ENCODE peak calls at places on chromosome 15, in seven cellular contexts. G is CD8-positive, alpha-beta T cell; J is mesendoderm; X is MG63; A is ascending aorta; D is breast epithelium; H is fibroblast of lung. T is an unnamed sample.

GRCh38 chr15:39511915-39512260 is 69.0 kb upstream of the THBS1 start:
- DNase-seq in G (no peak), J (no peak), X (peak; percentile 32), A (no peak), D (no peak), H (peak; percentile 87), T (peak; percentile 93)

GRCh38 chr15:78243491-78243941 is 9.2 kb upstream of the ACSBG1 start:
- DNase-seq in G (no peak), J (peak; percentile 80), X (peak; percentile 37), A (no peak), D (peak; percentile 53), H (peak; percentile 57), T (peak; percentile 48)

GRCh38 chr15:70284438-70285214 is 186.9 kb upstream of the TLE3 start:
- DNase-seq in G (no peak), J (peak; percentile 44), X (peak; percentile 55), A (no peak), D (peak; percentile 65), H (no peak), T (no peak)

GRCh38 chr15:37773111-37773860 is 161.2 kb upstream of the TMCO5A start:
- DNase-seq in G (no peak), J (no peak), X (no peak), A (no peak), D (no peak), H (peak; percentile 69), T (peak; percentile 52)

GRCh38 chr15:65758242-65758641 is 33.9 kb downstream of the DENND4A start:
- DNase-seq in G (no peak), J (no peak), X (no peak), A (no peak), D (no peak), H (no peak), T (no peak)

GRCh38 chr15:34514251-34514760 is 69.1 kb downstream of the GOLGA8B start:
- DNase-seq in G (peak; percentile 17), J (peak; percentile 35), X (peak; percentile 27), A (no peak), D (no peak), H (peak; percentile 64), T (peak; percentile 74)

GRCh38 chr15:70562906-70563305 is 200.5 kb downstream of the UACA start:
- DNase-seq in G (no peak), J (no peak), X (no peak), A (no peak), D (no peak), H (no peak), T (no peak)

GRCh38 chr15:86916671-86917450 is 837.2 kb downstream of the AGBL1 start:
- DNase-seq in G (no peak), J (no peak), X (no peak), A (no peak), D (no peak), H (no peak), T (no peak)

GRCh38 chr15:93483923-93484322 is 394.9 kb upstream of the RGMA start:
- DNase-seq in G (no peak), J (no peak), X (no peak), A (no peak), D (no peak), H (no peak), T (no peak)

GRCh38 chr15:83285979-83286553 is 1.6 kb upstream of the BNC1 start:
- DNase-seq in G (no peak), J (peak; percentile 95), X (peak; percentile 51), A (no peak), D (no peak), H (peak; percentile 58), T (no peak)

GRCh38 chr15:31552482-31553099 is 226.0 kb downstream of the KLF13 start:
- DNase-seq in G (no peak), J (no peak), X (no peak), A (no peak), D (no peak), H (no peak), T (no peak)

GRCh38 chr15:92958105-92958504 is 58.0 kb downstream of the CHD2 start:
- DNase-seq in G (peak; percentile 38), J (no peak), X (no peak), A (no peak), D (no peak), H (peak; percentile 14), T (no peak)

GRCh38 chr15:73711526-73711925 is 27.3 kb downstream of the CD276 start:
- DNase-seq in G (no peak), J (no peak), X (no peak), A (no peak), D (no peak), H (no peak), T (no peak)

GRCh38 chr15:73709671-73710070 is 25.5 kb downstream of the CD276 start:
- DNase-seq in G (no peak), J (no peak), X (no peak), A (no peak), D (no peak), H (no peak), T (no peak)

GRCh38 chr15:73714695-73715301 is 30.6 kb downstream of the CD276 start:
- DNase-seq in G (no peak), J (no peak), X (no peak), A (no peak), D (no peak), H (no peak), T (no peak)

GRCh38 chr15:73710321-73710720 is 26.1 kb downstream of the CD276 start:
- DNase-seq in G (no peak), J (no peak), X (no peak), A (no peak), D (no peak), H (no peak), T (no peak)

DNA sequence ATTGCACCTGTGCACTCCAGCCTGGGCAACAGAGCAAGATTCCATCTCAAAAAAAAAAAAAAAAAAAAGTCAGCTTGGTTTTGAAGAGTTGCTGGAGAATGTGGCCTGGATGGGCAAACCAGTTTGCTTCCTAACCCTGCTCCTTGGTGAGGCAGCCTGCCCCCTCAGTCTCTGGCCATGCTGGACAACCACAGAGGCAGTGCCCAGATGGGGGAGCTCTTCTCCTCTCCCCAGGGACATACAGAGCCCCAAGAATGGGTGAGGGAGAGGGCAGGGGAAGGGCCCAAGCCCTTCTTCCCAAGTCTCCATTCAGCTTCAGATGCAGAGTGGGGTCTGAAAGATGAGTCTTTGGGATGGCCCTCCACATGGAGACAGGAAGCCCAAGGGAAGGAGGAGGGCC is 27.9 kb downstream of the CD276 start:
- DNase-seq in G (no peak), J (no peak), X (no peak), A (no peak), D (no peak), H (no peak), T (no peak)
- H3K36me3 ChIP-seq in G (no peaks in the 10 kb centered on the region), J (peaks cover 4% of the 10 kb centered on the region), X (peaks cover 43% of the 10 kb centered on the region), A (peaks cover 50% of the 10 kb centered on the region), D (no peaks in the 10 kb centered on the region), H (peaks cover 29% of the 10 kb centered on the region), T (peaks cover 14% of the 10 kb centered on the region)

GRCh38 chr15:88835646-88836045 is 32.4 kb downstream of the ACAN start:
- DNase-seq in G (no peak), J (no peak), X (peak; percentile 52), A (no peak), D (no peak), H (peak; percentile 34), T (no peak)

GRCh38 chr15:88839146-88839545 is 35.9 kb downstream of the ACAN start:
- DNase-seq in G (no peak), J (no peak), X (no peak), A (no peak), D (no peak), H (no peak), T (no peak)

GRCh38 chr15:88841201-88841600 is 38.0 kb downstream of the ACAN start:
- DNase-seq in G (no peak), J (no peak), X (no peak), A (no peak), D (no peak), H (no peak), T (no peak)

GRCh38 chr15:88839961-88840360 is 36.7 kb downstream of the ACAN start:
- DNase-seq in G (no peak), J (no peak), X (no peak), A (no peak), D (no peak), H (no peak), T (no peak)

DNA sequence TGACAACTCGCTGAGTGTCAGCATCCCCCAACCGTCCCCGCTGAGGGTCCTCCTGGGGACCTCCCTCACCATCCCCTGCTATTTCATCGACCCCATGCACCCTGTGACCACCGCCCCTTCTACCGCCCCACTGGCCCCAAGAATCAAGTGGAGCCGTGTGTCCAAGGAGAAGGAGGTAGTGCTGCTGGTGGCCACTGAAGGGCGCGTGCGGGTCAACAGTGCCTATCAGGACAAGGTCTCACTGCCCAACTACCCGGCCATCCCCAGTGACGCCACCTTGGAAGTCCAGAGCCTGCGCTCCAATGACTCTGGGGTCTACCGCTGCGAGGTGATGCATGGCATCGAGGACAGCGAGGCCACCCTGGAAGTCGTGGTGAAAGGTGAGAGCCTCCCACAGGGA is 35.4 kb downstream of the ACAN start:
- DNase-seq in G (no peak), J (no peak), X (no peak), A (no peak), D (no peak), H (no peak), T (no peak)
- H3K36me3 ChIP-seq in G (no peaks in the 10 kb centered on the region), J (no peaks in the 10 kb centered on the region), X (no peaks in the 10 kb centered on the region), A (peaks cover 2% of the 10 kb centered on the region), D (no peaks in the 10 kb centered on the region), H (no peaks in the 10 kb centered on the region), T (no peaks in the 10 kb centered on the region)

GRCh38 chr15:63675263-63675662 is 78.1 kb downstream of the FBXL22 start:
- DNase-seq in G (no peak), J (no peak), X (no peak), A (no peak), D (no peak), H (no peak), T (no peak)
- H3K36me3 ChIP-seq in G (peaks cover 42% of the 10 kb centered on the region), J (peaks cover 2% of the 10 kb centered on the region), X (peaks cover 64% of the 10 kb centered on the region), A (peaks cover 49% of the 10 kb centered on the region), D (peaks cover 2% of the 10 kb centered on the region), H (peaks cover 2% of the 10 kb centered on the region), T (peaks cover 21% of the 10 kb centered on the region)

DNA sequence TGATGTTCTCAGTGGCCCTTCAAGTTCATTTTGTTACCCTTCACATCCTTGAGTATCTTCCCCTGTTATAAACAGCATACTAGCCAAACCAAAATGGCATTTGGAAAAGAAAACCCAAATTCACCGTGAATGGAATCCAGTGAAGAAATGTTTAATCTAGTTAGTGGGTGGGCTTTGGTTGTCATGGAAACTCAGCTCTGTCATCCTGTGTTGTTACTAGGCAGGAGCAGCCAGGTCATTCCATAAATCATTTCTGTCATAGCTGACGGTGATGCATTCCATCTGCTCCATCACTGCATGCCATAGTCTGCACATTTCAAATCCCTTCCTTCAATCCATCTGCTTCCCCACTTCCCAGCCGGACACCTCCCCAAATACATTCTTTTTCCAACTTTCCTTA is 140.4 kb upstream of the CGNL1 start:
- DNase-seq in G (no peak), J (peak; percentile 61), X (peak; percentile 16), A (no peak), D (no peak), H (peak; percentile 88), T (peak; percentile 74)
- H3K36me3 ChIP-seq in G (no peaks in the 10 kb centered on the region), J (no peaks in the 10 kb centered on the region), X (peaks cover 72% of the 10 kb centered on the region), A (peaks cover 21% of the 10 kb centered on the region), D (peaks cover 10% of the 10 kb centered on the region), H (peaks cover 12% of the 10 kb centered on the region), T (peaks cover 75% of the 10 kb centered on the region)

DNA sequence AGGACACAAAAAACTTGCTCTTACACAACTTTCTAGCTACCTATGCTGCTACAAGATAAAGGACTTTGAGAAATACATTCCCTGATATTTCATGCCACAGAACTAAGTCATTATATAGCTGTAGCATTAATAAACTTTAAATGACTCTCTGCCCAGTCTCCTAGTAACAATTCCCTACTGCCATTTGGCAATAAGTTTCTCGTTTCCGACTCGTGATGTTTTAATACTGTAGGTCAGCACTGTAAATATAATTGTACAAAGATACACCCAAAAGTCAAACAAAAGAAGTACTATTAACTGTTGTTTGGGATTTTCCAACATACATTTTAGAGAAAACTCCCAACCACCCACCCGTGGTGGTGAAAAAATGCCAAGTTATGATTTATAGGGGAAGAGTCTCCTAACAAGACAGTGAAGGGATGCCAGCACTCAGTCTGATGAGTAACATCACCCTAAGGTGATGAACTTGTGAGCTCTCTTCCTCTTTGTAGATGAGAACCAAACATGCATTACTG is 132.2 kb downstream of the DUT start:
- DNase-seq in G (no peak), J (no peak), X (peak; percentile 39), A (no peak), D (no peak), H (no peak), T (no peak)
- H3K36me3 ChIP-seq in G (no peaks in the 10 kb centered on the region), J (no peaks in the 10 kb centered on the region), X (peaks cover 100% of the 10 kb centered on the region), A (peaks cover 46% of the 10 kb centered on the region), D (peaks cover 3% of the 10 kb centered on the region), H (peaks cover 33% of the 10 kb centered on the region), T (peaks cover 48% of the 10 kb centered on the region)

T was measured in SJCRH30.